ENCODE peak calls at places on chromosomes 16 and 17, in eight cellular contexts. One of them, this sample, is unnamed.

GRCh38 chr17:80937501-80938356 is 53.9 kb upstream of the CHMP6 start:
- DNase-seq in thoracic aorta: no peak
- DNase-seq in GM23338: no peak
- DNase-seq in kidney: peak
- DNase-seq in transverse colon: no peak
- DNase-seq in lower leg skin: no peak
- DNase-seq in neural crest cell: no peak
- DNase-seq in vagina: no peak
- DNase-seq in this sample: no peak

GRCh38 chr16:81649561-81649960 is 129.5 kb upstream of the PLCG2 start:
- DNase-seq in thoracic aorta: no peak
- DNase-seq in GM23338: no peak
- DNase-seq in kidney: no peak
- DNase-seq in transverse colon: no peak
- DNase-seq in lower leg skin: no peak
- DNase-seq in neural crest cell: no peak
- DNase-seq in vagina: no peak
- DNase-seq in this sample: no peak

GRCh38 chr17:18954321-18954720 is 2.4 kb downstream of the SLC5A10 start:
- DNase-seq in thoracic aorta: no peak
- DNase-seq in GM23338: no peak
- DNase-seq in kidney: peak
- DNase-seq in transverse colon: no peak
- DNase-seq in lower leg skin: no peak
- DNase-seq in neural crest cell: no peak
- DNase-seq in vagina: no peak
- DNase-seq in this sample: no peak

GRCh38 chr17:82882715-82883446 is 43.1 kb upstream of the ZNF750 start:
- DNase-seq in thoracic aorta: no peak
- DNase-seq in GM23338: no peak
- DNase-seq in kidney: peak
- DNase-seq in transverse colon: peak
- DNase-seq in lower leg skin: peak
- DNase-seq in neural crest cell: no peak
- DNase-seq in vagina: no peak
- DNase-seq in this sample: no peak

GRCh38 chr17:81171941-81172340 is 5.9 kb upstream of the AATK start:
- DNase-seq in thoracic aorta: no peak
- DNase-seq in GM23338: no peak
- DNase-seq in kidney: no peak
- DNase-seq in transverse colon: no peak
- DNase-seq in lower leg skin: no peak
- DNase-seq in neural crest cell: no peak
- DNase-seq in vagina: no peak
- DNase-seq in this sample: no peak

GRCh38 chr17:13074026-13074425 is 56.2 kb upstream of the ELAC2 start:
- DNase-seq in thoracic aorta: no peak
- DNase-seq in GM23338: no peak
- DNase-seq in kidney: no peak
- DNase-seq in transverse colon: no peak
- DNase-seq in lower leg skin: peak
- DNase-seq in neural crest cell: no peak
- DNase-seq in vagina: no peak
- DNase-seq in this sample: no peak

GRCh38 chr17:29562615-29563014 is 4.2 kb downstream of the ABHD15 start:
- DNase-seq in thoracic aorta: no peak
- DNase-seq in GM23338: no peak
- DNase-seq in kidney: peak
- DNase-seq in transverse colon: no peak
- DNase-seq in lower leg skin: peak
- DNase-seq in neural crest cell: no peak
- DNase-seq in vagina: no peak
- DNase-seq in this sample: no peak

GRCh38 chr16:27314161-27314723 is 468 bp downstream of the IL4R start:
- DNase-seq in thoracic aorta: peak
- DNase-seq in GM23338: peak
- DNase-seq in kidney: peak
- DNase-seq in transverse colon: peak
- DNase-seq in lower leg skin: peak
- DNase-seq in neural crest cell: peak
- DNase-seq in vagina: no peak
- DNase-seq in this sample: peak

GRCh38 chr17:3718251-3718650 is 5.5 kb upstream of the HASPIN start:
- DNase-seq in thoracic aorta: no peak
- DNase-seq in GM23338: no peak
- DNase-seq in kidney: no peak
- DNase-seq in transverse colon: no peak
- DNase-seq in lower leg skin: no peak
- DNase-seq in neural crest cell: no peak
- DNase-seq in vagina: no peak
- DNase-seq in this sample: no peak

GRCh38 chr17:81520021-81520894 is 7.7 kb upstream of the ACTG1 start:
- DNase-seq in thoracic aorta: no peak
- DNase-seq in GM23338: no peak
- DNase-seq in kidney: peak
- DNase-seq in transverse colon: no peak
- DNase-seq in lower leg skin: no peak
- DNase-seq in neural crest cell: no peak
- DNase-seq in vagina: no peak
- DNase-seq in this sample: no peak

GRCh38 chr16:87002717-87003413 is 314.3 kb downstream of the C16orf95 start:
- DNase-seq in thoracic aorta: no peak
- DNase-seq in GM23338: no peak
- DNase-seq in kidney: no peak
- DNase-seq in transverse colon: no peak
- DNase-seq in lower leg skin: no peak
- DNase-seq in neural crest cell: no peak
- DNase-seq in vagina: no peak
- DNase-seq in this sample: no peak

GRCh38 chr17:38485146-38485468 is 56.8 kb downstream of the ARHGAP23 start:
- DNase-seq in thoracic aorta: no peak
- DNase-seq in GM23338: no peak
- DNase-seq in kidney: no peak
- DNase-seq in transverse colon: no peak
- DNase-seq in lower leg skin: no peak
- DNase-seq in neural crest cell: no peak
- DNase-seq in vagina: no peak
- DNase-seq in this sample: no peak
- TF ChIP-seq CTCF in thoracic aorta: no peak
- TF ChIP-seq CTCF in GM23338: peak
- TF ChIP-seq CTCF in kidney: no peak
- TF ChIP-seq CTCF in transverse colon: peak
- TF ChIP-seq CTCF in lower leg skin: no peak
- TF ChIP-seq CTCF in neural crest cell: no peak
- TF ChIP-seq CTCF in vagina: no peak
- TF ChIP-seq CTCF in this sample: no peak

GRCh38 chr16:83200005-83200779 is 573.4 kb downstream of the CDH13 start:
- DNase-seq in thoracic aorta: no peak
- DNase-seq in GM23338: peak
- DNase-seq in kidney: no peak
- DNase-seq in transverse colon: no peak
- DNase-seq in lower leg skin: no peak
- DNase-seq in neural crest cell: no peak
- DNase-seq in vagina: peak
- DNase-seq in this sample: no peak
- TF ChIP-seq CTCF in thoracic aorta: no peak
- TF ChIP-seq CTCF in GM23338: no peak
- TF ChIP-seq CTCF in kidney: no peak
- TF ChIP-seq CTCF in transverse colon: no peak
- TF ChIP-seq CTCF in lower leg skin: no peak
- TF ChIP-seq CTCF in neural crest cell: peak
- TF ChIP-seq CTCF in vagina: no peak
- TF ChIP-seq CTCF in this sample: no peak

DNA sequence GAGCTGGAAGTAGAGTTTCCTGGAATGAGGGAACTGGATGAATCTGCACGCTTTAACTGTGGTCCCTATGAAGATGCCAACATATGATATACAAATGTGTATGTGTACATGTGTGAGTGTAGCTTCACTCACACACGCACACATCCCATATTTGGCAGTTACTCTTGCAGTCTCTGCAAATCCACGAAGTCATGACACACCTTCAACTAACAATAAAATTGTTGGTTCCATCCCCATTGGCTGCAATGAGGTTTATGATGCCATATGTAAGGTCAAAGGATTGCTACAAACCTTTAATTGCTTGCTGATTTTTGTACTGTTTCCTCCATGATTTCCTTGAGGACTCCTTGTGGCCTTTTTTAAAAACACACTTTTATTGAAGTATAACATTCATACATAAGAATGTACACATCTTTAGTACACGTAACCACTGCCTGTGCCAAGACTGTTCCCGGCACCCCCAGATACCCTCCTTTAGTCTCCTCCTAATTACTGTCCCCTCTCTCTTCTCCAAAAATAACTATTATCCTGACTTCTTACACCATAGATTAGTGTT is 22.0 kb downstream of the MYO1D start:
- DNase-seq in thoracic aorta: no peak
- DNase-seq in GM23338: no peak
- DNase-seq in kidney: no peak
- DNase-seq in transverse colon: no peak
- DNase-seq in lower leg skin: no peak
- DNase-seq in neural crest cell: no peak
- DNase-seq in vagina: no peak
- DNase-seq in this sample: no peak
- TF ChIP-seq CTCF in thoracic aorta: no peak
- TF ChIP-seq CTCF in GM23338: no peak
- TF ChIP-seq CTCF in kidney: no peak
- TF ChIP-seq CTCF in transverse colon: peak
- TF ChIP-seq CTCF in lower leg skin: no peak
- TF ChIP-seq CTCF in neural crest cell: no peak
- TF ChIP-seq CTCF in vagina: no peak
- TF ChIP-seq CTCF in this sample: no peak

GRCh38 chr16:66515543-66516171 is 34.3 kb downstream of the TK2 start:
- DNase-seq in thoracic aorta: no peak
- DNase-seq in GM23338: peak
- DNase-seq in kidney: no peak
- DNase-seq in transverse colon: no peak
- DNase-seq in lower leg skin: peak
- DNase-seq in neural crest cell: no peak
- DNase-seq in vagina: no peak
- DNase-seq in this sample: no peak
- TF ChIP-seq CTCF in thoracic aorta: peak
- TF ChIP-seq CTCF in GM23338: peak
- TF ChIP-seq CTCF in kidney: peak
- TF ChIP-seq CTCF in transverse colon: peak
- TF ChIP-seq CTCF in lower leg skin: no peak
- TF ChIP-seq CTCF in neural crest cell: peak
- TF ChIP-seq CTCF in vagina: no peak
- TF ChIP-seq CTCF in this sample: no peak

DNA sequence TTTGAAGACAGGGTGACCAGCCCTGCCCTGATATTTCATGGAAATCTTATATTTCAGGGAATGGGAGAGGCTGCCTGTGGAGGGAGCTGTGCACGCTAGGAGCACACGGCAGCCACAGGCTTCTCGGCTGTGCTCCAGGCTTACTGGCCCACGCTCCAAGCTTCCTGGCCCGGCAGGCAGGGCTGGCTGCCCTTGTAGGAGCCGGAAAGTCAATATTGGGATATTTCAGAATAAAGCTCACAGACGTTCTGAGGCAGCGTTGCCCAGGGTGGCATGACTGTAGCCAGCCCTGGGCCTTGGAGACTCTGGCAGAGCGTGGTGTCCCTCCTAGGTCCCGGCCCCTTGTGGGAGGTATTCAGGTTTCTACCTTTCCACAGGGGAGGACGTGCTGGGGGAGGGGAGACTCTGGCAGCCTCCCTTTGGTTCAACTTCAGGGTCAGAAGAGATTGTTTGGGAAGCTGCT is 95.6 kb downstream of the NPIPB11 start:
- DNase-seq in thoracic aorta: no peak
- DNase-seq in GM23338: no peak
- DNase-seq in kidney: peak
- DNase-seq in transverse colon: no peak
- DNase-seq in lower leg skin: no peak
- DNase-seq in neural crest cell: no peak
- DNase-seq in vagina: no peak
- DNase-seq in this sample: no peak
- TF ChIP-seq CTCF in thoracic aorta: peak
- TF ChIP-seq CTCF in GM23338: no peak
- TF ChIP-seq CTCF in kidney: no peak
- TF ChIP-seq CTCF in transverse colon: no peak
- TF ChIP-seq CTCF in lower leg skin: no peak
- TF ChIP-seq CTCF in neural crest cell: no peak
- TF ChIP-seq CTCF in vagina: no peak
- TF ChIP-seq CTCF in this sample: no peak

DNA sequence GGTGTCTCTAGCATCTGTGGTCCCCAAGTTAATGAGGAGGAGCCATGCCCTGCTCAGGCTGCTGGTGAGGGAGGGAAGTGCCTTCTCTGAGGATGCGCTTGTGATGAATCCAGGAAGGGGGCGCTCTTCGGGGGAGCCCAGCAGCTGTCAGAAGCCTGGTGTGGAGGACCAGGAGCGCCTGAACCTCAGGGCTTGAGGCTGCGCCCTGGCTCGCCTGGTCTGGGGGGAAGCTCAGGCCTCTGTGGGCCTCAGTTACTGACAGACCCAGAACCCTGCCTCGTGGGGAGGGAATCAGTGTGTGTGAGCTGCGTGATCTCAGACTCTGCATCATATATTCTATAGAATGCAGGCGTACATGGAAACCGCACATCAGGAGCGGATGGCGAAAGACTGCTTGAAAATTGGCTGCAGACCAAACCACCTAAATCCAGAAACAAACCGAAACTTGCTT is 126.1 kb downstream of the SEC14L1 start:
- DNase-seq in thoracic aorta: no peak
- DNase-seq in GM23338: peak
- DNase-seq in kidney: no peak
- DNase-seq in transverse colon: no peak
- DNase-seq in lower leg skin: no peak
- DNase-seq in neural crest cell: no peak
- DNase-seq in vagina: no peak
- DNase-seq in this sample: no peak
- TF ChIP-seq CTCF in thoracic aorta: no peak
- TF ChIP-seq CTCF in GM23338: peak
- TF ChIP-seq CTCF in kidney: no peak
- TF ChIP-seq CTCF in transverse colon: no peak
- TF ChIP-seq CTCF in lower leg skin: no peak
- TF ChIP-seq CTCF in neural crest cell: peak
- TF ChIP-seq CTCF in vagina: no peak
- TF ChIP-seq CTCF in this sample: no peak

This sample was measured in activated B cell treated with CpG ODN at 0.5 μM for 24 hours.